ENCODE peak calls at places on chromosome 14, in five cellular contexts. J, Y, T, W and Z are unnamed samples.

GRCh38 chr14:62800577-62800976 is 244.7 kb downstream of the KCNH5 start:
- DNase-seq in J (no peak), Y (peak; percentile 7), T (no peak), W (no peak), Z (no peak)

GRCh38 chr14:73463411-73463810 is 5.1 kb upstream of the NUMB start:
- DNase-seq in J (peak; percentile 8), Y (peak; percentile 52), T (peak; percentile 75), W (peak; percentile 93), Z (peak; percentile 45)

GRCh38 chr14:51024377-51024776 is 70.5 kb downstream of the TRIM9 start:
- DNase-seq in J (no peak), Y (no peak), T (no peak), W (no peak), Z (no peak)

GRCh38 chr14:38207830-38208815 is at the start of gene SSTR1:
- DNase-seq in J (no peak), Y (no peak), T (no peak), W (no peak), Z (no peak)

GRCh38 chr14:80941241-80942157 is at the start of gene CEP128:
- DNase-seq in J (peak; percentile 85), Y (peak; percentile 97), T (peak; percentile 92), W (peak; percentile 93), Z (peak; percentile 93)

GRCh38 chr14:68359862-68360552 is 432.9 kb downstream of the ZFP36L1 start:
- DNase-seq in J (peak; percentile 32), Y (peak; percentile 78), T (no peak), W (no peak), Z (no peak)

GRCh38 chr14:55707365-55707804 is 127.4 kb downstream of the KTN1 start:
- DNase-seq in J (no peak), Y (peak; percentile 61), T (no peak), W (no peak), Z (no peak)

GRCh38 chr14:85471744-85472143 is 58.2 kb upstream of the FLRT2 start:
- DNase-seq in J (no peak), Y (peak; percentile 95), T (peak; percentile 75), W (peak; percentile 80), Z (no peak)

GRCh38 chr14:33943081-33943480 is 7.8 kb downstream of the EGLN3 start:
- DNase-seq in J (no peak), Y (no peak), T (peak; percentile 7), W (no peak), Z (no peak)

GRCh38 chr14:68215628-68216027 is 396.0 kb downstream of the RAD51B start:
- DNase-seq in J (no peak), Y (no peak), T (no peak), W (no peak), Z (no peak)

GRCh38 chr14:21894003-21894897 is 220.6 kb upstream of the OR4E1 start:
- DNase-seq in J (peak; percentile 58), Y (peak; percentile 24), T (no peak), W (no peak), Z (no peak)

GRCh38 chr14:92481386-92481785 is 32.2 kb upstream of the RIN3 start:
- DNase-seq in J (no peak), Y (peak; percentile 20), T (no peak), W (no peak), Z (no peak)

GRCh38 chr14:34043627-34044372 is 92.9 kb upstream of the EGLN3 start:
- DNase-seq in J (peak; percentile 39), Y (peak; percentile 77), T (peak; percentile 70), W (no peak), Z (peak; percentile 68)

GRCh38 chr14:101103321-101103901 is 199.9 kb upstream of the RTL1 start:
- DNase-seq in J (no peak), Y (no peak), T (no peak), W (no peak), Z (no peak)

GRCh38 chr14:32438511-32438910 is 109.4 kb downstream of the AKAP6 start:
- DNase-seq in J (no peak), Y (no peak), T (no peak), W (no peak), Z (no peak)

GRCh38 chr14:50018236-50019210 is 97.8 kb downstream of the VCPKMT start:
- DNase-seq in J (no peak), Y (peak; percentile 41), T (no peak), W (no peak), Z (no peak)

GRCh38 chr14:63933701-63934100 is 80.9 kb downstream of the SYNE2 start:
- DNase-seq in J (no peak), Y (no peak), T (no peak), W (no peak), Z (no peak)